ENCODE peak calls at places on chromosomes 4 and X, in four cellular contexts. Y, Q, R and D are unnamed samples.

GRCh38 chrX:3262906-3263305 is 83.5 kb downstream of the MXRA5 start:
- DNase-seq in R (peak), Q (no peak), Y (no peak), D (no peak)

GRCh38 chr4:2469192-2469984 is 482 bp downstream of the RNF4 start:
- DNase-seq in R (peak), Q (peak), Y (peak), D (peak)

GRCh38 chr4:10442976-10443375 is 14.2 kb downstream of the ZNF518B start:
- DNase-seq in Q (no peak), Y (no peak), R (peak), D (no peak)

GRCh38 chr4:72302981-72303704 is 265.9 kb downstream of the ADAMTS3 start:
- DNase-seq in Y (no peak), Q (no peak), R (peak), D (peak)

GRCh38 chr4:172962564-172963353 is 205.9 kb upstream of the GALNT7 start:
- DNase-seq in Q (no peak), Y (no peak), R (peak), D (no peak)

GRCh38 chr4:1345905-1346780 is 865 bp upstream of the UVSSA start:
- DNase-seq in R (peak), Y (peak), Q (peak), D (peak)

GRCh38 chr4:94177822-94178221 is 29.8 kb upstream of the SMARCAD1 start:
- DNase-seq in Q (no peak), Y (no peak), R (no peak), D (no peak)

GRCh38 chrX:152897216-152898144 is at the start of gene ZNF185:
- DNase-seq in Q (no peak), Y (peak), R (no peak), D (no peak)

GRCh38 chrX:14529288-14529989 is at the start of gene GLRA2:
- DNase-seq in Y (no peak), Q (no peak), R (peak), D (peak)

GRCh38 chrX:33307954-33308353 is 96.6 kb upstream of the DMD start:
- DNase-seq in R (peak), Y (no peak), Q (no peak), D (no peak)

GRCh38 chr4:94635172-94635571 is 122.6 kb upstream of the BMPR1B start:
- DNase-seq in Q (no peak), R (peak), Y (no peak), D (no peak)

GRCh38 chr4:114132199-114132598 is 152.8 kb upstream of the ARSJ start:
- DNase-seq in Y (no peak), R (no peak), Q (no peak), D (no peak)

GRCh38 chr4:163592207-163592606 is 97.7 kb downstream of the TMA16 start:
- DNase-seq in R (no peak), Q (no peak), Y (no peak), D (no peak)

GRCh38 chrX:23993012-23993633 is 33.9 kb downstream of the KLHL15 start:
- DNase-seq in Q (no peak), Y (no peak), R (peak), D (no peak)

GRCh38 chr4:24799544-24800272 is 4.3 kb downstream of the SOD3 start:
- DNase-seq in R (no peak), Q (no peak), Y (no peak), D (no peak)

GRCh38 chr4:182828678-182829025 is 88.5 kb downstream of the DCTD start:
- DNase-seq in Q (no peak), Y (no peak), R (no peak), D (no peak)
- TF ChIP-seq CTCF in Q (no peak), Y (no peak), R (no peak), D (no peak)

GRCh38 chr4:168540086-168540864 is 43.4 kb downstream of the PALLD start:
- DNase-seq in Q (no peak), Y (no peak), R (peak), D (no peak)
- H3K4me3 ChIP-seq in Q (no peak), Y (no peak), R (peak), D (no peak)

GRCh38 chrX:15854080-15854655 is 445 bp downstream of the AP1S2 start:
- DNase-seq in Q (peak), R (no peak), Y (peak), D (peak)
- TF ChIP-seq CTCF in Q (no peak), R (peak), Y (peak), D (peak)

GRCh38 chr4:176964116-176964691 is 171.5 kb upstream of the VEGFC start:
- DNase-seq in Q (no peak), Y (no peak), R (no peak), D (peak)

GRCh38 chr4:176967586-176967985 is 174.9 kb upstream of the VEGFC start:
- DNase-seq in R (no peak), Y (no peak), Q (no peak), D (no peak)

GRCh38 chr4:176970853-176971252 is 178.1 kb upstream of the VEGFC start:
- DNase-seq in Y (no peak), R (no peak), Q (no peak), D (no peak)

GRCh38 chr4:176971576-176972105 is 178.9 kb upstream of the VEGFC start:
- DNase-seq in Q (no peak), Y (no peak), R (no peak), D (no peak)

DNA sequence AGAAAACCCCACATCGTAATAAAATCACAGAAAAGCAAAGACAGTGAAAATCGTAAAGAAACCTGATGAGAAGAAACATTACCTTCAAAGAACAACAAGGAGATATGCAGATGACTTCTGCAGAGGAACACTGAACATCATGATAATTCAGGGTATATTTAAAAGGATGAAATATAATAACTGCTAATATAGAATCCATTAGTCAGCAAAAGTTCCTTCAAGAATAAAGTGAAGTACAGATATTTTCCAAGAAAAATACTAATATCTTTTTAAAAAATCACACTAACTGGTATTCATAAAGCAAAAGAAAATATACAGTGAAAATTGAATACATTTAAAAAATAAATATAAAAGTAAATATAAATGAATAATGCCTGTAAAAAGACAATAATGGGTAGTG is 176.3 kb upstream of the VEGFC start:
- DNase-seq in Q (no peak), R (no peak), Y (no peak), D (no peak)
- H3K4me3 ChIP-seq in Q (no peak), R (no peak), Y (no peak), D (no peak)

GRCh38 chr4:180557348-180557747 is 1685.9 kb upstream of the TENM3 start:
- DNase-seq in Y (no peak), R (no peak), Q (no peak), D (peak)
- TF ChIP-seq CTCF in Y (no peak), R (no peak), Q (no peak), D (peak)

GRCh38 chr4:30725562-30725961 is 5.4 kb downstream of the PCDH7 start:
- DNase-seq in R (no peak), Q (no peak), Y (no peak), D (no peak)
- H3K4me3 ChIP-seq in R (peak), Q (peak), Y (peak), D (no peak)